ENCODE peak calls at places on chromosome 20, in eight cellular contexts. H, Y, U, E, J, F, C and L are unnamed samples.

GRCh38 chr20:36501367-36502006 is 39.8 kb upstream of the MYL9 start:
- DNase-seq in H (no peak), Y (no peak), U (no peak), E (no peak), J (no peak), F (no peak), C (no peak), L (peak)

GRCh38 chr20:824916-825315 is 8.6 kb upstream of the FAM110A start:
- DNase-seq in H (no peak), Y (no peak), U (no peak), E (peak), J (no peak), F (no peak), C (peak), L (no peak)

GRCh38 chr20:62291251-62292066 is 11.3 kb upstream of the ADRM1 start:
- DNase-seq in H (no peak), Y (no peak), U (no peak), E (no peak), J (no peak), F (no peak), C (no peak), L (no peak)

GRCh38 chr20:8601542-8601912 is 467.4 kb upstream of the PLCB4 start:
- DNase-seq in H (no peak), Y (no peak), U (no peak), E (no peak), J (no peak), F (peak), C (no peak), L (no peak)

GRCh38 chr20:50363027-50363426 is 147.2 kb upstream of the PTPN1 start:
- DNase-seq in H (no peak), Y (no peak), U (no peak), E (no peak), J (no peak), F (no peak), C (no peak), L (no peak)

GRCh38 chr20:50426865-50427739 is 83.1 kb upstream of the PTPN1 start:
- DNase-seq in H (no peak), Y (no peak), U (no peak), E (no peak), J (no peak), F (no peak), C (no peak), L (no peak)

GRCh38 chr20:9935285-9935684 is 96.4 kb upstream of the PAK5 start:
- DNase-seq in H (no peak), Y (no peak), U (no peak), E (no peak), J (no peak), F (no peak), C (no peak), L (no peak)

GRCh38 chr20:49028684-49029083 is 17.4 kb upstream of the CSE1L start:
- DNase-seq in H (no peak), Y (peak), U (peak), E (no peak), J (no peak), F (no peak), C (no peak), L (no peak)

GRCh38 chr20:48302844-48303552 is 517.7 kb upstream of the SULF2 start:
- DNase-seq in H (no peak), Y (no peak), U (no peak), E (no peak), J (no peak), F (no peak), C (no peak), L (no peak)

GRCh38 chr20:48623906-48624265 is 203.9 kb downstream of the PREX1 start:
- DNase-seq in H (no peak), Y (no peak), U (no peak), E (no peak), J (no peak), F (no peak), C (no peak), L (no peak)

GRCh38 chr20:7728373-7728772 is 211.9 kb downstream of the HAO1 start:
- DNase-seq in H (peak), Y (no peak), U (no peak), E (no peak), J (no peak), F (no peak), C (no peak), L (no peak)

GRCh38 chr20:62476074-62476838 is 461 bp upstream of the GATA5 start:
- DNase-seq in H (no peak), Y (no peak), U (peak), E (no peak), J (peak), F (no peak), C (no peak), L (no peak)

GRCh38 chr20:10404023-10404628 is 29.9 kb downstream of the MKKS start:
- DNase-seq in H (no peak), Y (no peak), U (peak), E (no peak), J (no peak), F (no peak), C (no peak), L (no peak)

GRCh38 chr20:53195882-53196610 is 223.9 kb downstream of the TSHZ2 start:
- DNase-seq in H (no peak), Y (no peak), U (no peak), E (peak), J (no peak), F (no peak), C (peak), L (no peak)

GRCh38 chr20:47559141-47559540 is 57.5 kb downstream of the NCOA3 start:
- DNase-seq in H (no peak), Y (no peak), U (no peak), E (no peak), J (no peak), F (no peak), C (no peak), L (no peak)

GRCh38 chr20:14720251-14720650 is 382.8 kb upstream of the FLRT3 start:
- DNase-seq in H (no peak), Y (no peak), U (no peak), E (no peak), J (no peak), F (no peak), C (no peak), L (no peak)

GRCh38 chr20:47558699-47559098 is 57.0 kb downstream of the NCOA3 start:
- DNase-seq in H (no peak), Y (no peak), U (no peak), E (no peak), J (no peak), F (no peak), C (no peak), L (no peak)

GRCh38 chr20:9392892-9393857 is 121.2 kb upstream of the LAMP5 start:
- DNase-seq in H (peak), Y (peak), U (peak), E (peak), J (peak), F (peak), C (no peak), L (peak)

GRCh38 chr20:53309515-53309914 is 284.1 kb downstream of the ZNF217 start:
- DNase-seq in H (no peak), Y (no peak), U (no peak), E (no peak), J (no peak), F (no peak), C (no peak), L (no peak)

GRCh38 chr20:10716855-10717254 is 43.1 kb upstream of the JAG1 start:
- DNase-seq in H (peak), Y (peak), U (peak), E (no peak), J (no peak), F (no peak), C (no peak), L (no peak)

GRCh38 chr20:32780749-32781402 is 18.7 kb downstream of the DNMT3B start:
- DNase-seq in H (no peak), Y (no peak), U (no peak), E (no peak), J (no peak), F (no peak), C (no peak), L (no peak)

GRCh38 chr20:51569815-51570741 is 27.6 kb upstream of the NFATC2 start:
- DNase-seq in H (no peak), Y (peak), U (peak), E (no peak), J (peak), F (no peak), C (no peak), L (no peak)

GRCh38 chr20:17226410-17227198 is at the start of gene PCSK2:
- DNase-seq in H (peak), Y (no peak), U (peak), E (peak), J (peak), F (peak), C (no peak), L (no peak)

GRCh38 chr20:2986466-2986865 is 57.0 kb upstream of the GNRH2 start:
- DNase-seq in H (no peak), Y (no peak), U (no peak), E (no peak), J (no peak), F (peak), C (no peak), L (peak)

GRCh38 chr20:6994452-6994851 is 227.0 kb downstream of the BMP2 start:
- DNase-seq in H (peak), Y (no peak), U (peak), E (no peak), J (no peak), F (no peak), C (no peak), L (no peak)

GRCh38 chr20:40319056-40319455 is 370.0 kb downstream of the MAFB start:
- DNase-seq in H (no peak), Y (no peak), U (no peak), E (no peak), J (no peak), F (no peak), C (no peak), L (no peak)

GRCh38 chr20:50385733-50386640 is 124.2 kb upstream of the PTPN1 start:
- DNase-seq in H (no peak), Y (no peak), U (no peak), E (no peak), J (no peak), F (peak), C (no peak), L (peak)

GRCh38 chr20:17663486-17663885 is 18.6 kb downstream of the RRBP1 start:
- DNase-seq in H (peak), Y (no peak), U (no peak), E (no peak), J (no peak), F (no peak), C (no peak), L (no peak)

GRCh38 chr20:1561350-1561749 is 3.8 kb upstream of the SIRPD start:
- DNase-seq in H (no peak), Y (no peak), U (no peak), E (no peak), J (no peak), F (no peak), C (no peak), L (no peak)

GRCh38 chr20:51966296-51966971 is 164.1 kb upstream of the SALL4 start:
- DNase-seq in H (peak), Y (peak), U (peak), E (no peak), J (peak), F (peak), C (peak), L (peak)

GRCh38 chr20:19757973-19758887 is at the start of gene RIN2:
- DNase-seq in H (peak), Y (peak), U (peak), E (peak), J (peak), F (peak), C (peak), L (peak)

GRCh38 chr20:59771506-59772372 is 161.7 kb downstream of the SYCP2 start:
- DNase-seq in H (no peak), Y (no peak), U (no peak), E (no peak), J (no peak), F (no peak), C (peak), L (no peak)

GRCh38 chr20:2485662-2486061 is 15.1 kb upstream of the SNRPB start:
- DNase-seq in H (no peak), Y (no peak), U (no peak), E (no peak), J (peak), F (no peak), C (no peak), L (no peak)

GRCh38 chr20:49676581-49677291 is 36.9 kb downstream of the B4GALT5 start:
- DNase-seq in H (peak), Y (peak), U (peak), E (no peak), J (no peak), F (peak), C (no peak), L (peak)

GRCh38 chr20:23446505-23446904 is 6.2 kb downstream of the CST11 start:
- DNase-seq in H (peak), Y (peak), U (peak), E (no peak), J (peak), F (peak), C (no peak), L (peak)
- TF ChIP-seq CTCF in H (peak), Y (peak), U (peak), E (no peak), J (peak), F (peak), C (no peak), L (peak)

DNA sequence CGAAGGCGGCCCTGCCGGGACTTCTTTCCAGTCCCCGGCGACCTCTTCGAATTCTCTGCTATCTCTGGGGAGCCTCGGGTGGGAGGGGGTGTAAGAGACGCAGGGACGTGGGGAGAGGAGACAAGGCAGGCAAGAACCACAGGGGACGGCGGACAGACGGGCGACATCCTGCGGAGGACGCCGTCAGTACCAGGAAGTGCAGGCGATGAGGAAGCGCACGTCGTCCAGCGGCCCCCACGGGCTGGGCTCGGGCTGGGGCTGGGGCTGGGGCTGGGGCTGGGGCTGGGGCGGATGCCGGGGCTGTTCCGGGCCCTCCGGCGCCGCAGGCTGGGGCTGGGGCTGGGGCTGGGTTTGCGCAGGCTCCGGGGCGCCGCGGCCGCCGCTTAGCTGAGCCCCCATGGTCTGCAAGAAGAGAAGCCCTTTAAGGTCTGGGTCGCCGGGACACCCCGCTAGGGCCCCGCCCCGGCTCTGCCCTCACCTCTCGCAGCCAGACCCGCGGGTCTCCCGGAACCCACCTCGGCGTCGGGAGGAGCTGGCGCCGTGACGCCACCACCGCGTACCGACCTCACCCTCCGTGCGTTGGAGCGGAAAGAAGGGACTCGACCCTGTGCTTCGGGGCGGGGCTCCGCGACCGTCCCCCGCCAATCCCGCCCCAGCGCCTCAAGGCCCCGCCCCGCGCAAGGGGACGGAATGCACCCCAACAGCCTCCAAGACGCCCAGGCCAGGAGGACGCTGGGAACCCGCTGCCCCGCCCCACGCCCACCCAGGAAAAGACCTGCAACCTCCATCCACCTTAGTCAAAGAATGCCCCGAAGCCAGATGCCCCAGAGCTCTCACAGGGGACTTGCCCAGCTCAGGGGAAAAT is at the start of gene MMP24OS:
- DNase-seq in H (peak), Y (no peak), U (peak), E (peak), J (peak), F (peak), C (peak), L (peak)
- TF ChIP-seq CTCF in H (peak), Y (no peak), U (no peak), E (no peak), J (peak), F (no peak), C (no peak), L (no peak)

DNA sequence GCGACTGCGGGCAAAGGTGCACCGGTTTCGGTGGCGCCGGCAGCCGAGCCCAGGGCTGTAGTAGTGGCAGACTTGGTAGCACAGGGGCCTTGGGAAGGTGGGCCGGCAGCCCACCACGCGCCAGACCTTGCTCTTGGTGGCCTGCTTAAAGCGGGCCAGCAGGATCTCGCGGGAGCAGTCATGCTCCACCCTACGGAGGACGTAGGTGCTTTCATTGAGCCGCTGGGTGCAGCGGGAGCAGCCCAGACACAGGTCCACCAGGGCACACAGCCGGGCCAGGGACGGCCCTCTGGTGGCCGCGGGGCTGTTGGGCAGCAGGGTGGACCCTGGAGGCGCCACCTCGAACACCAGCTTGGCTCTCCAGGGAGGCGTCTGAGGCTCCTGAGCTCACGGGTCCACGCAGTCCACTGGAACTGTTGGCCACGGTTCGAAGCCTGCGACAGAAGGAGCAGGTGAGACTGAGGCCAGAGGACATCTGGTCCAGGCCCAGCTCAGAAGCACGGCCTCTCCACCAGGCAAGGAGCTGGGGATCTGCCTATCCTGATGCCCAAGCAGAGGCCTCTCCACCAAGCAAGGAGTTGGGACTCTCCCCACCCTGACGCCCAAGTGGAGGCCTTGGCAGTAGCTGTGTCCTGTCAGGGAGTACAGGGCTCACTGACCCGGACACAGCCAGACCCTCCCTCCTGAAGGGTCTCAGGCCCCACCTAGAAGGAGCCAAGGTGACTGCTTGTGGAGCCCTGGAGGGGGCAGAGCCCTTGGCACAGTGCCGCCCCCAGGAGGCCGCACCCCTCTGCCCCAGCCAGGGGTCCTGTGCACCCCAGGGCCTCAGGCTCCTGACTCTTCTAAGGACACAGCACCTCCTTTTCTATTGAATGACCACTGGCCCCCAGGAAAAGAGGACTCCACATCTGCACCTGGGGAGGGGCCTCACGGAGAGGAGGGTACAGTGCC is 976 bp downstream of the HELZ2 start:
- DNase-seq in H (no peak), Y (peak), U (peak), E (no peak), J (no peak), F (no peak), C (no peak), L (no peak)
- TF ChIP-seq CTCF in H (peak), Y (peak), U (peak), E (peak), J (no peak), F (peak), C (no peak), L (no peak)

GRCh38 chr20:4952229-4952628 is 49.1 kb downstream of the SLC23A2 start:
- DNase-seq in H (no peak), Y (no peak), U (no peak), E (no peak), J (no peak), F (no peak), C (no peak), L (no peak)
- TF ChIP-seq CTCF in H (no peak), Y (no peak), U (no peak), E (no peak), J (no peak), F (no peak), C (no peak), L (no peak)

GRCh38 chr20:4916991-4917881 is 84.1 kb downstream of the SLC23A2 start:
- DNase-seq in H (peak), Y (no peak), U (peak), E (no peak), J (no peak), F (no peak), C (peak), L (no peak)
- TF ChIP-seq CTCF in H (peak), Y (no peak), U (no peak), E (no peak), J (no peak), F (no peak), C (no peak), L (no peak)

GRCh38 chr20:63484651-63485403 is 12.4 kb upstream of the KCNQ2 start:
- DNase-seq in H (no peak), Y (no peak), U (no peak), E (no peak), J (no peak), F (no peak), C (no peak), L (no peak)

GRCh38 chr20:63482021-63482587 is 9.6 kb upstream of the KCNQ2 start:
- DNase-seq in H (no peak), Y (no peak), U (no peak), E (no peak), J (no peak), F (no peak), C (no peak), L (no peak)

GRCh38 chr20:63484236-63484635 is 11.8 kb upstream of the KCNQ2 start:
- DNase-seq in H (no peak), Y (no peak), U (no peak), E (no peak), J (no peak), F (no peak), C (no peak), L (no peak)

GRCh38 chr20:63481503-63481902 is 9.0 kb upstream of the KCNQ2 start:
- DNase-seq in H (no peak), Y (no peak), U (no peak), E (no peak), J (no peak), F (no peak), C (no peak), L (no peak)

DNA sequence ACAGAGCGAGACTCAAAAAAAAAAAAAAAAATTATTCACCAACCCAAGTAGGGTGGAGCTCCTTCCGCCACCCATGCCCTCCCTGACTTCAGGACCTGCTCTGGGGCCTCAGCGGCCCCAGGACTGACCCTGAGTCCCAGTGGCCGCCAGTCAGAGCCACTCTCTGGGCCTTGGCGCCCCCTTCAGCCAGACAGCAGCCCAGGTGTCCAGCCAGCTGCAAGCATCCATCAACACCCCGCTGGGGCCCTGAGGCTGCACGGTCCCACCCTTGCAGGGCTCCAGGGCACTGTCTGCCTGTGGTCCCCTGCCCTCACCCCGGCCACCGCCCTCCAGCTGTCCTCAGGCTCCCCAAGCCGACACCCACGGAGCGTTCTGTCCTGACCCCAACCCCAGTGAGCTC is 11.4 kb upstream of the KCNQ2 start:
- DNase-seq in H (no peak), Y (no peak), U (no peak), E (no peak), J (no peak), F (no peak), C (no peak), L (peak)
- TF ChIP-seq CTCF in H (no peak), Y (peak), U (no peak), E (no peak), J (no peak), F (no peak), C (no peak), L (no peak)

GRCh38 chr20:44228465-44229258 is 18.1 kb upstream of the OSER1 start:
- DNase-seq in H (no peak), Y (peak), U (no peak), E (no peak), J (no peak), F (no peak), C (no peak), L (no peak)
- TF ChIP-seq CTCF in H (no peak), Y (no peak), U (no peak), E (no peak), J (no peak), F (no peak), C (no peak), L (no peak)

GRCh38 chr20:25540273-25540672 is 45.1 kb downstream of the NINL start:
- DNase-seq in H (peak), Y (no peak), U (no peak), E (no peak), J (no peak), F (peak), C (peak), L (no peak)
- TF ChIP-seq CTCF in H (peak), Y (peak), U (no peak), E (no peak), J (no peak), F (peak), C (no peak), L (no peak)